ENCODE peak calls at places on chromosomes 13 and 19, in ten cellular contexts. P is dorsolateral prefrontal cortex; O is head of caudate nucleus; I is CD8-positive, alpha-beta T cell; Y is IMR-90; K is lower leg skin; Q is activated T-helper 1 cell treated with Interleukin-2 at 50 U/mL for 16 hours; X is ecto neural progenitor cell; N is activated naive CD8-positive, alpha-beta T cell treated with anti-CD3 and anti-CD28 coated beads, Interleukin-2, amount 50 U/mL, for 16 hours; V is GM04504. D is an unnamed sample.

GRCh38 chr13:51136276-51136980 is 25.4 kb upstream of the C13orf42 start:
- DNase-seq in V (no peak), K (no peak), I (no peak), Y (no peak), O (no peak), N (no peak), P (no peak), Q (no peak), X (no peak), D (no peak)

GRCh38 chr19:18425515-18426415 is 6.6 kb downstream of the SSBP4 start:
- DNase-seq in Y (peak), X (no peak), N (no peak), O (peak), Q (no peak), V (no peak), K (no peak), P (peak), I (no peak), D (no peak)

GRCh38 chr13:21671793-21672680 is 1.2 kb downstream of the FGF9 start:
- DNase-seq in Y (no peak), P (no peak), N (no peak), Q (no peak), X (no peak), K (no peak), O (no peak), V (no peak), I (no peak), D (peak)

GRCh38 chr19:53808710-53809125 is 15.4 kb downstream of the NLRP12 start:
- DNase-seq in X (no peak), V (peak), I (no peak), K (no peak), Y (peak), Q (no peak), N (no peak), P (no peak), O (no peak), D (peak)

GRCh38 chr13:89852570-89852969 is 1494.9 kb upstream of the MIR17HG start:
- DNase-seq in V (no peak), Q (no peak), O (no peak), X (no peak), N (no peak), K (no peak), P (no peak), Y (no peak), I (no peak), D (no peak)

GRCh38 chr13:64289702-64290101 is 2874.1 kb upstream of the PCDH20 start:
- DNase-seq in Q (no peak), P (no peak), O (no peak), N (no peak), I (no peak), V (no peak), K (no peak), X (no peak), Y (no peak), D (no peak)

GRCh38 chr19:18846862-18847515 is 15.2 kb downstream of the UPF1 start:
- DNase-seq in X (peak), I (peak), Y (peak), K (peak), Q (peak), O (peak), V (peak), N (no peak), P (peak), D (peak)

GRCh38 chr19:33683881-33684549 is 62.3 kb downstream of the CHST8 start:
- DNase-seq in Y (peak), I (no peak), N (no peak), O (peak), P (no peak), V (peak), Q (no peak), K (no peak), X (peak), D (peak)

GRCh38 chr13:19882231-19882630 is 18.8 kb upstream of the ZMYM5 start:
- DNase-seq in I (no peak), Q (no peak), K (no peak), P (no peak), X (no peak), N (no peak), Y (no peak), O (no peak), V (no peak), D (no peak)

GRCh38 chr13:99908129-99908805 is 63.3 kb downstream of the ZIC5 start:
- DNase-seq in P (no peak), Y (no peak), N (no peak), Q (no peak), I (no peak), V (no peak), K (no peak), X (no peak), O (no peak), D (no peak)

GRCh38 chr13:76289558-76289957 is 596.6 kb downstream of the KCTD12 start:
- DNase-seq in N (no peak), X (no peak), Q (no peak), O (no peak), V (no peak), Y (no peak), P (no peak), I (no peak), K (no peak), D (no peak)

GRCh38 chr19:13961826-13962737 is 9.8 kb downstream of the DCAF15 start:
- DNase-seq in X (peak), N (no peak), I (no peak), O (no peak), P (no peak), Y (peak), Q (no peak), V (no peak), K (no peak), D (no peak)

GRCh38 chr13:110716235-110716505 is 2.7 kb downstream of the ING1 start:
- DNase-seq in K (peak), V (no peak), X (peak), Y (no peak), P (no peak), Q (no peak), N (no peak), O (no peak), I (peak), D (peak)

GRCh38 chr19:45079063-45079910 is at the start of gene GEMIN7:
- DNase-seq in P (peak), O (peak), K (peak), Y (peak), X (peak), Q (peak), I (peak), V (no peak), N (peak), D (peak)

GRCh38 chr13:95447766-95448165 is 104.8 kb upstream of the CLDN10 start:
- DNase-seq in O (peak), K (no peak), X (no peak), Y (no peak), I (no peak), N (no peak), Q (no peak), V (no peak), P (peak), D (no peak)

GRCh38 chr19:19218911-19219310 is 7.2 kb downstream of the NCAN start:
- DNase-seq in I (no peak), Q (no peak), O (no peak), P (no peak), V (no peak), K (no peak), Y (no peak), N (no peak), X (no peak), D (no peak)

GRCh38 chr13:36712290-36712689 is 38.5 kb downstream of the SERTM1 start:
- DNase-seq in K (no peak), Y (no peak), O (no peak), V (no peak), P (no peak), Q (no peak), N (no peak), X (no peak), I (no peak), D (no peak)

GRCh38 chr13:33497146-33497845 is 211.7 kb upstream of the STARD13 start:
- DNase-seq in P (no peak), Q (no peak), Y (peak), O (no peak), K (no peak), X (no peak), N (no peak), V (no peak), I (no peak), D (no peak)

GRCh38 chr13:51950722-51951121 is 60.5 kb downstream of the ATP7B start:
- DNase-seq in Q (no peak), O (no peak), V (no peak), Y (no peak), I (no peak), P (no peak), K (no peak), N (no peak), X (no peak), D (no peak)